ENCODE peak calls at places on chromosomes 6 and 20, in four cellular contexts. J is effector memory CD8-positive, alpha-beta T cell; L is Peyer's patch; N is NCI-H1105. V is an unnamed sample.

GRCh38 chr20:8073024-8073832 is 53.7 kb upstream of the TMX4 start:
- DNase-seq in N (no peak), L (no peak), J (no peak), V (no peak)

GRCh38 chr6:108193120-108193519 is 27.3 kb downstream of the NR2E1 start:
- DNase-seq in L (no peak), N (no peak), J (no peak), V (no peak)

GRCh38 chr20:41142241-41142640 is 4.9 kb downstream of the PLCG1 start:
- DNase-seq in N (no peak), J (no peak), L (no peak), V (no peak)

GRCh38 chr6:136551103-136551502 is 881 bp upstream of the MAP7 start:
- DNase-seq in L (no peak), N (no peak), J (no peak), V (no peak)

GRCh38 chr6:135240711-135241110 is 59.6 kb downstream of the MYB start:
- DNase-seq in L (no peak), N (no peak), J (no peak), V (no peak)

GRCh38 chr6:17866876-17867444 is 120.5 kb downstream of the KIF13A start:
- DNase-seq in N (no peak), J (no peak), L (no peak), V (no peak)

GRCh38 chr6:101429291-101429690 is 35.8 kb downstream of the GRIK2 start:
- DNase-seq in N (no peak), L (no peak), J (no peak), V (no peak)

GRCh38 chr20:4216866-4217265 is 201.5 kb upstream of the RNF24 start:
- DNase-seq in L (no peak), J (no peak), N (no peak), V (no peak)

GRCh38 chr6:78850621-78851020 is 16.7 kb upstream of the IRAK1BP1 start:
- DNase-seq in L (no peak), N (no peak), J (no peak), V (no peak)

GRCh38 chr6:135722182-135722581 is 129.3 kb upstream of the PDE7B start:
- DNase-seq in J (no peak), L (no peak), N (no peak), V (no peak)

GRCh38 chr20:15109494-15109893 is 772.1 kb upstream of the FLRT3 start:
- DNase-seq in J (no peak), L (no peak), N (no peak), V (no peak)

GRCh38 chr6:33419580-33420492 is at the start of gene SYNGAP1:
- DNase-seq in L (no peak), J (no peak), N (no peak), V (peak)